ENCODE peak calls at places on chromosomes 2 and 18, in nine cellular contexts. N, K, L, B, X, E, Z, V and F are unnamed samples.

GRCh38 chr2:135832891-135833290 is 4.1 kb downstream of the LCT start:
- DNase-seq in B (no peak), K (no peak), X (no peak), V (no peak), N (no peak), L (no peak), Z (no peak), E (no peak), F (no peak)

GRCh38 chr2:120758181-120759048 is 22.7 kb downstream of the GLI2 start:
- DNase-seq in B (no peak), V (peak; percentile 66), Z (no peak), N (no peak), E (peak; percentile 86), K (peak; percentile 20), X (peak; percentile 49), L (peak; percentile 90), F (no peak)

GRCh38 chr2:181396575-181397062 is 60.6 kb upstream of the ITGA4 start:
- DNase-seq in L (no peak), Z (no peak), N (no peak), B (no peak), X (no peak), V (peak; percentile 24), K (no peak), E (peak; percentile 71), F (no peak)

GRCh38 chr2:178163395-178163794 is 30.9 kb upstream of the OSBPL6 start:
- DNase-seq in N (no peak), K (no peak), B (no peak), Z (no peak), V (no peak), E (no peak), L (no peak), X (no peak), F (no peak)

GRCh38 chr2:19865151-19865550 is 36.6 kb downstream of the TTC32 start:
- DNase-seq in V (no peak), E (no peak), Z (no peak), N (no peak), B (peak; percentile 51), L (no peak), K (no peak), X (no peak), F (no peak)

GRCh38 chr2:56191617-56192016 is 7.8 kb downstream of the CCDC85A start:
- DNase-seq in N (no peak), E (peak; percentile 70), B (no peak), L (no peak), Z (peak; percentile 56), K (no peak), V (peak; percentile 23), X (peak; percentile 46), F (no peak)

GRCh38 chr2:237946423-237946822 is 20.4 kb upstream of the UBE2F start:
- DNase-seq in V (no peak), Z (no peak), K (no peak), B (no peak), N (no peak), E (no peak), X (no peak), L (no peak), F (no peak)

GRCh38 chr2:85707304-85707703 is 13.1 kb downstream of the GNLY start:
- DNase-seq in K (peak; percentile 76), B (peak; percentile 76), Z (peak; percentile 62), N (peak; percentile 70), E (peak; percentile 85), X (peak; percentile 58), V (peak; percentile 88), L (no peak), F (peak; percentile 46)

GRCh38 chr18:26764584-26764983 is 100.9 kb downstream of the AQP4 start:
- DNase-seq in B (no peak), L (no peak), N (no peak), E (no peak), Z (no peak), X (no peak), K (no peak), V (no peak), F (no peak)

GRCh38 chr2:200354823-200355751 is 48.6 kb downstream of the SPATS2L start:
- DNase-seq in X (no peak), Z (no peak), N (no peak), E (peak; percentile 59), L (no peak), V (no peak), B (no peak), K (no peak), F (no peak)

GRCh38 chr2:227450196-227450851 is 21.6 kb upstream of the AGFG1 start:
- DNase-seq in B (no peak), E (no peak), V (no peak), L (no peak), K (no peak), X (no peak), Z (no peak), N (no peak), F (no peak)

GRCh38 chr2:65364054-65364651 is 68.2 kb downstream of the SPRED2 start:
- DNase-seq in Z (no peak), V (no peak), K (peak; percentile 0), N (no peak), E (no peak), L (no peak), X (no peak), B (no peak), F (no peak)
- TF ChIP-seq CTCF in Z (no peak), V (no peak), K (no peak), N (no peak), E (no peak), L (no peak), X (no peak), B (no peak), F (no peak)

GRCh38 chr2:26189751-26190150 is 16.9 kb downstream of the GAREM2 start:
- DNase-seq in K (no peak), Z (no peak), E (no peak), N (no peak), X (no peak), L (no peak), V (no peak), B (no peak), F (no peak)

GRCh38 chr2:26190369-26190768 is 17.5 kb downstream of the GAREM2 start:
- DNase-seq in L (no peak), B (no peak), Z (no peak), V (no peak), E (no peak), N (no peak), X (no peak), K (no peak), F (no peak)

GRCh38 chr2:26193578-26194231 is 20.8 kb downstream of the GAREM2 start:
- DNase-seq in E (peak; percentile 16), N (no peak), X (no peak), K (no peak), V (no peak), Z (no peak), B (no peak), L (no peak), F (no peak)

GRCh38 chr2:26189123-26189522 is 16.2 kb downstream of the GAREM2 start:
- DNase-seq in K (no peak), E (no peak), V (no peak), Z (no peak), X (no peak), L (no peak), B (no peak), N (no peak), F (no peak)

GRCh38 chr2:26191316-26192159 is 18.6 kb downstream of the GAREM2 start:
- DNase-seq in K (no peak), E (no peak), Z (no peak), L (no peak), X (no peak), V (no peak), B (no peak), N (no peak), F (no peak)
- TF ChIP-seq CTCF in K (no peak), E (no peak), Z (no peak), L (no peak), X (peak; percentile 24), V (no peak), B (no peak), N (no peak), F (no peak)

DNA sequence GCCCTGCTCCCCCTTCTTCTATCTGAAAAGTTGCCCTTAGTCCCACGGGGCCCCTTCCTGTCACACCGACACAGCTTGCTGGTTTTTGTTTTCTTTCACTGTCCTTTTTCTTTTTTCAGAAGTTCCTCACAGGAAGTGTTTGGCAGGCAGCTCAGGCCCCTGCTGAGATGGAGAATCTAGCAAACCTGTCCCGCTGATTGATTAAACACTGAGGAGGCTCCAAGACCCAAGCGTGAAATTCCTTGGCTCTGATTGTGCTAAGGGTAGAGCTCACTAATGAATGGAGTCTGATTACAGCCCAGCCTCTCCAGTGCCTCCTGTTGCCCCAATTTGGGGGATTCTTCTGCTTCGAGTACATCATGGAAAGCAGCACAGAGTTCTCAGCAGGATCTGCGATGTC is 365.9 kb upstream of the MEX3C start:
- DNase-seq in X (peak; percentile 29), L (no peak), B (no peak), V (no peak), Z (no peak), K (no peak), N (no peak), E (no peak), F (no peak)
- TF ChIP-seq CTCF in X (no peak), L (no peak), B (no peak), V (no peak), Z (no peak), K (no peak), N (no peak), E (no peak), F (no peak)

GRCh38 chr18:37284260-37284659 is 281.3 kb downstream of the CELF4 start:
- DNase-seq in L (no peak), N (no peak), V (no peak), E (no peak), K (no peak), X (no peak), Z (no peak), B (no peak), F (no peak)

GRCh38 chr18:37277753-37278152 is 287.8 kb downstream of the CELF4 start:
- DNase-seq in B (no peak), N (no peak), K (no peak), V (no peak), Z (no peak), E (no peak), L (no peak), X (no peak), F (no peak)

GRCh38 chr18:37280701-37281100 is 284.9 kb downstream of the CELF4 start:
- DNase-seq in N (no peak), X (no peak), E (no peak), B (no peak), V (no peak), K (no peak), L (no peak), Z (no peak), F (no peak)

GRCh38 chr18:37286801-37287200 is 278.8 kb downstream of the CELF4 start:
- DNase-seq in Z (no peak), B (no peak), E (no peak), K (no peak), X (no peak), V (no peak), N (no peak), L (no peak), F (no peak)

GRCh38 chr18:37282386-37283037 is 283.1 kb downstream of the CELF4 start:
- DNase-seq in E (no peak), X (peak; percentile 48), V (no peak), K (no peak), N (no peak), L (no peak), Z (no peak), B (no peak), F (no peak)
- TF ChIP-seq CTCF in E (peak; percentile 36), X (peak; percentile 77), V (peak; percentile 40), K (no peak), N (peak; percentile 32), L (no peak), Z (peak; percentile 70), B (peak; percentile 34), F (peak; percentile 27)